ENCODE peak calls at places on chromosomes 2 and 18, in five cellular contexts. One of them, this sample, is unnamed.

GRCh38 chr2:128300151-128300550 is 18.5 kb downstream of the HS6ST1 start:
- DNase-seq in ovary: no peak
- DNase-seq in esophagus squamous epithelium: no peak
- DNase-seq in Peyer's patch: no peak
- DNase-seq in adrenal gland: no peak
- DNase-seq in this sample: no peak

GRCh38 chr18:987325-988186 is 82.9 kb downstream of the ADCYAP1 start:
- DNase-seq in ovary: no peak
- DNase-seq in Peyer's patch: no peak
- DNase-seq in esophagus squamous epithelium: no peak
- DNase-seq in adrenal gland: no peak
- DNase-seq in this sample: no peak

GRCh38 chr2:69007169-69007568 is 5.8 kb upstream of the ANTXR1 start:
- DNase-seq in Peyer's patch: no peak
- DNase-seq in ovary: no peak
- DNase-seq in esophagus squamous epithelium: no peak
- DNase-seq in adrenal gland: no peak
- DNase-seq in this sample: no peak

GRCh38 chr2:220660277-220661155 is 911.6 kb downstream of the EPHA4 start:
- DNase-seq in ovary: no peak
- DNase-seq in Peyer's patch: no peak
- DNase-seq in adrenal gland: no peak
- DNase-seq in esophagus squamous epithelium: no peak
- DNase-seq in this sample: no peak

GRCh38 chr2:42975358-42975717 is 183.0 kb upstream of the HAAO start:
- DNase-seq in adrenal gland: no peak
- DNase-seq in Peyer's patch: no peak
- DNase-seq in esophagus squamous epithelium: no peak
- DNase-seq in ovary: no peak
- DNase-seq in this sample: no peak

GRCh38 chr2:98710709-98711108 is 20.2 kb downstream of the MGAT4A start:
- DNase-seq in ovary: no peak
- DNase-seq in adrenal gland: no peak
- DNase-seq in Peyer's patch: no peak
- DNase-seq in esophagus squamous epithelium: no peak
- DNase-seq in this sample: no peak

GRCh38 chr18:35045121-35045520 is 3.9 kb downstream of the MAPRE2 start:
- DNase-seq in esophagus squamous epithelium: no peak
- DNase-seq in ovary: no peak
- DNase-seq in adrenal gland: no peak
- DNase-seq in Peyer's patch: no peak
- DNase-seq in this sample: no peak

GRCh38 chr18:78906066-78906465 is 73.6 kb upstream of the SALL3 start:
- DNase-seq in ovary: no peak
- DNase-seq in esophagus squamous epithelium: no peak
- DNase-seq in Peyer's patch: no peak
- DNase-seq in adrenal gland: no peak
- DNase-seq in this sample: no peak

GRCh38 chr18:21701621-21702020 is 3.0 kb downstream of the ABHD3 start:
- DNase-seq in Peyer's patch: no peak
- DNase-seq in ovary: no peak
- DNase-seq in adrenal gland: no peak
- DNase-seq in esophagus squamous epithelium: no peak
- DNase-seq in this sample: no peak

GRCh38 chr2:105287692-105288091 is 41.8 kb downstream of the TGFBRAP1 start:
- DNase-seq in adrenal gland: peak; percentile 32
- DNase-seq in ovary: no peak
- DNase-seq in esophagus squamous epithelium: no peak
- DNase-seq in Peyer's patch: no peak
- DNase-seq in this sample: no peak

GRCh38 chr18:47754311-47755101 is 176.0 kb downstream of the SMAD2 start:
- DNase-seq in esophagus squamous epithelium: no peak
- DNase-seq in Peyer's patch: no peak
- DNase-seq in adrenal gland: no peak
- DNase-seq in ovary: no peak
- DNase-seq in this sample: peak; percentile 44

GRCh38 chr2:201182650-201183372 is at the start of gene CASP10:
- DNase-seq in esophagus squamous epithelium: no peak
- DNase-seq in adrenal gland: no peak
- DNase-seq in ovary: no peak
- DNase-seq in Peyer's patch: no peak
- DNase-seq in this sample: no peak

GRCh38 chr18:12442946-12443345 is 35.2 kb downstream of the PRELID3A start:
- DNase-seq in adrenal gland: no peak
- DNase-seq in ovary: no peak
- DNase-seq in Peyer's patch: no peak
- DNase-seq in esophagus squamous epithelium: no peak
- DNase-seq in this sample: no peak

GRCh38 chr2:24262571-24262970 is 87.7 kb downstream of the FAM228A start:
- DNase-seq in Peyer's patch: no peak
- DNase-seq in ovary: no peak
- DNase-seq in esophagus squamous epithelium: no peak
- DNase-seq in adrenal gland: no peak
- DNase-seq in this sample: no peak

GRCh38 chr2:65634304-65634703 is 201.9 kb upstream of the SPRED2 start:
- DNase-seq in adrenal gland: no peak
- DNase-seq in Peyer's patch: no peak
- DNase-seq in ovary: no peak
- DNase-seq in esophagus squamous epithelium: no peak
- DNase-seq in this sample: no peak

GRCh38 chr2:65350714-65351113 is 81.7 kb downstream of the SPRED2 start:
- DNase-seq in ovary: no peak
- DNase-seq in esophagus squamous epithelium: no peak
- DNase-seq in adrenal gland: no peak
- DNase-seq in Peyer's patch: no peak
- DNase-seq in this sample: no peak

GRCh38 chr2:223383315-223383714 is 218.8 kb downstream of the SCG2 start:
- DNase-seq in ovary: no peak
- DNase-seq in adrenal gland: no peak
- DNase-seq in Peyer's patch: no peak
- DNase-seq in esophagus squamous epithelium: no peak
- DNase-seq in this sample: no peak

GRCh38 chr2:138373993-138374408 is 127.6 kb upstream of the SPOPL start:
- DNase-seq in Peyer's patch: no peak
- DNase-seq in ovary: no peak
- DNase-seq in esophagus squamous epithelium: no peak
- DNase-seq in adrenal gland: no peak
- DNase-seq in this sample: no peak

GRCh38 chr2:188676012-188676405 is 298.2 kb upstream of the COL3A1 start:
- DNase-seq in Peyer's patch: no peak
- DNase-seq in esophagus squamous epithelium: no peak
- DNase-seq in adrenal gland: no peak
- DNase-seq in ovary: no peak
- DNase-seq in this sample: no peak

GRCh38 chr2:76019130-76019529 is 308.4 kb upstream of the GCFC2 start:
- DNase-seq in ovary: no peak
- DNase-seq in esophagus squamous epithelium: no peak
- DNase-seq in Peyer's patch: no peak
- DNase-seq in adrenal gland: no peak
- DNase-seq in this sample: no peak

GRCh38 chr2:6556755-6557154 is 309.0 kb downstream of the CMPK2 start:
- DNase-seq in Peyer's patch: no peak
- DNase-seq in adrenal gland: no peak
- DNase-seq in ovary: no peak
- DNase-seq in esophagus squamous epithelium: no peak
- DNase-seq in this sample: no peak

GRCh38 chr2:35989523-35989922 is 366.1 kb upstream of the CRIM1 start:
- DNase-seq in adrenal gland: no peak
- DNase-seq in Peyer's patch: no peak
- DNase-seq in esophagus squamous epithelium: no peak
- DNase-seq in ovary: no peak
- DNase-seq in this sample: no peak

GRCh38 chr2:102664439-102665042 is 45.2 kb downstream of the SLC9A2 start:
- DNase-seq in Peyer's patch: no peak
- DNase-seq in ovary: no peak
- DNase-seq in esophagus squamous epithelium: no peak
- DNase-seq in adrenal gland: no peak
- DNase-seq in this sample: no peak

GRCh38 chr2:60796573-60797509 is 40.8 kb downstream of the PAPOLG start:
- DNase-seq in adrenal gland: no peak
- DNase-seq in Peyer's patch: no peak
- DNase-seq in ovary: no peak
- DNase-seq in esophagus squamous epithelium: no peak
- DNase-seq in this sample: no peak

GRCh38 chr18:63970803-63971191 is 916 bp downstream of the SERPINB8 start:
- DNase-seq in Peyer's patch: no peak
- DNase-seq in ovary: peak; percentile 41
- DNase-seq in esophagus squamous epithelium: no peak
- DNase-seq in adrenal gland: peak; percentile 54
- DNase-seq in this sample: peak; percentile 46

GRCh38 chr2:188117706-188118105 is 174.0 kb upstream of the GULP1 start:
- DNase-seq in ovary: no peak
- DNase-seq in adrenal gland: no peak
- DNase-seq in Peyer's patch: no peak
- DNase-seq in esophagus squamous epithelium: no peak
- DNase-seq in this sample: no peak

GRCh38 chr2:96927420-96928171 is 57.7 kb upstream of the SEMA4C start:
- DNase-seq in ovary: peak; percentile 36
- DNase-seq in esophagus squamous epithelium: no peak
- DNase-seq in Peyer's patch: no peak
- DNase-seq in adrenal gland: no peak
- DNase-seq in this sample: no peak

DNA sequence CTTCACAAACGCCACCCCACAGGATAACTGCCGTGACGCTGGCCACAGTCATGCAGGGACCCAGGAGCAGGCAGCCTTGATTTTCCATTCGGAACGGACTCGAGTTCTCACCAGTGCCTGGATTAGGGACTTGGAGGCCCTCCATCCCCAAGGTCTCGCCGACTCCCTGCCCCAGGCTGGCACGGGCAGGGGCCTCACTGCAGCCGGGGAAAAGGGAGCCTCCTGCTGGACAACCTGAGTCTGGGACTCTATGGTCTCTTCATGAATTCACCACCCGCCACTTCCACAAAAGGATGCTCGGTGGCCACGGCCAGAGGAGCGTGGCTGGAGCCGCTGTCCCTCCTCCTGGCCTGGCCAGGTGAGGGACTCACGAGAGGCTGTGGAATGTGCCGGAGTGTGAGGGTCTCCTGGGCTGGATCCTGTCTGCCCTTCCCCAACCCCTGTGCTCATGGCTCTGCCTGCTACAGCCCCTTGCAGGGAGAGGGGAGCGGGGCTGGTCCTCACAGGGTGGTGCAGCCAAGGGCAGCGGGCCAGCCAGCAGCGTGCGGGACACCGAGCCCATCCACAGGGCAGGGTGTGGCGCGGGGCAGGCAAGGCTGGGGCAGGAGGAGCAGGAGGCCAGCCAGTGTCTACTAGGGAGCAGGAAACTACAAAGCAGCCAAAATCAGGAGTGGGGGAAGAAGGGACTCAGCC is 42.3 kb downstream of the AQP12A start:
- DNase-seq in esophagus squamous epithelium: no peak
- DNase-seq in ovary: no peak
- DNase-seq in Peyer's patch: no peak
- DNase-seq in adrenal gland: no peak
- DNase-seq in this sample: no peak
- TF ChIP-seq CTCF in esophagus squamous epithelium: no peak
- TF ChIP-seq CTCF in ovary: no peak
- TF ChIP-seq CTCF in Peyer's patch: no peak
- TF ChIP-seq CTCF in adrenal gland: no peak
- TF ChIP-seq CTCF in this sample: no peak

DNA sequence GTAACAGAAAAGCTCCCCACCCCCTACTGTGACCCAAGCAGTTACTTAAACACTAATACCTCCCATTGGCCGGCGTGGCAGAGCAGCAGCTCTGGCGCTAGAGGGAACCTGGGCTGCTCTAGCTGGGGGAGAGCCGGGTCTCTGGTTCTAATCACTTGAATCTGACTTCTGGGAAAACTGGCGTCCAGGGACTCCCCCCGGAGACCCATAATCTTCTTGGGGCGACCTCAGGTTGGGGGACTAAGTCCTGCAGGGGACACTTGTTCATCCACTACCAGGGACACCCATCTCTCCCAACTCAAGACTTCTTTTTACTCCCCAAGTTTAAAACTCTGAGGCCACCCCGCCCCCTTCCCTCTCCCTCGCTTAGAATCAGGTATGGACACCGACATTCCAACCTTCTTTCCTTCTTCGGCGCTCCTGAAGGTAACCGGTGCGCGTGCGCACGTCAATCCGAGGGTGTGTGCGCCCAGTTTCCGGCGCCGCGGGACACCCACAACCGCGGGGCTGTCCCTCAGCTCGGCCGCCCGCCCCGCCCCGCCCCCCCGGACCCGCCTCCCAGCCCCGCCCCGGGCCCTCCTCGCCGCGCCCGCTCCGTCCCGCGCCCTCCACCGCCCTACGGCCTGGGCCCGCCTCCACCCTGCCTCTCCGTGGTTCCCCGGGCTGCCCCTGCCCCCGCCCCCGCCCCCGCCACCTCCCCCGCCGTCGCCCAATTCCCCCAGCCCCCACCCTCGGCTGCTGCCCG is at the start of gene ERICH2:
- DNase-seq in ovary: peak; percentile 75
- DNase-seq in Peyer's patch: peak; percentile 38
- DNase-seq in esophagus squamous epithelium: no peak
- DNase-seq in adrenal gland: peak; percentile 79
- DNase-seq in this sample: peak; percentile 90
- TF ChIP-seq POLR2A in ovary: no peak
- TF ChIP-seq POLR2A in Peyer's patch: no peak
- TF ChIP-seq POLR2A in esophagus squamous epithelium: no peak
- TF ChIP-seq POLR2A in adrenal gland: peak; percentile 43
- TF ChIP-seq POLR2A in this sample: peak; percentile 47

GRCh38 chr2:146931109-146931508 is 913.7 kb upstream of the ACVR2A start:
- DNase-seq in ovary: no peak
- DNase-seq in Peyer's patch: no peak
- DNase-seq in esophagus squamous epithelium: no peak
- DNase-seq in adrenal gland: no peak
- DNase-seq in this sample: no peak

GRCh38 chr2:146927080-146927714 is 917.6 kb upstream of the ACVR2A start:
- DNase-seq in esophagus squamous epithelium: no peak
- DNase-seq in Peyer's patch: no peak
- DNase-seq in ovary: no peak
- DNase-seq in adrenal gland: peak; percentile 19
- DNase-seq in this sample: no peak
- TF ChIP-seq CTCF in esophagus squamous epithelium: peak; percentile 26
- TF ChIP-seq CTCF in Peyer's patch: no peak
- TF ChIP-seq CTCF in ovary: peak; percentile 23
- TF ChIP-seq CTCF in adrenal gland: no peak
- TF ChIP-seq CTCF in this sample: peak; percentile 25

DNA sequence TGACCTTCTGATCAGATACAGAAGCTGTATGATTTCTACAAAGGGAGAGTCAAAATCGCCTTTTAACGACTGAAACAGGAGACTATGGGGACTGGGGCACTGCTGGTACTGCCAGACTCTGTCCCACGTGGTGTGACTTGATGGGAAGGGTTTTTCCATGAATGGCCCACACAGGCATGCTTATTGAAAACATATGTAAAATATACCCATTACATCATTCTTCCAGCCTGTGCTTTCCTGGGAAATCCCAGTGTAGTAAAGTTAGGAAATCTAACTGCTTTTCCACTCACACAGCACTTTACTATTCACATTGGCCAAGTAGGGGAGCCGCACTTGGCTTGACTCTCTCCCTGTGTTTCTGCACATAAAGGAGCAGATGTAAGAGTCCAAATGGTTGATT is 77.1 kb upstream of the NPAS2 start:
- DNase-seq in esophagus squamous epithelium: no peak
- DNase-seq in Peyer's patch: no peak
- DNase-seq in ovary: no peak
- DNase-seq in adrenal gland: no peak
- DNase-seq in this sample: no peak
- TF ChIP-seq POLR2A in esophagus squamous epithelium: no peak
- TF ChIP-seq POLR2A in Peyer's patch: no peak
- TF ChIP-seq POLR2A in ovary: no peak
- TF ChIP-seq POLR2A in adrenal gland: no peak
- TF ChIP-seq POLR2A in this sample: no peak

This sample was measured in right lobe of liver.